ENCODE peak calls at places on chromosomes 11 and 22, in nine cellular contexts. Z is transverse colon, S is sigmoid colon, O is body of pancreas, C is PC-9, Q is tibial nerve, J is SJSA1, W is right lobe of liver, E is small intestine. F is an unnamed sample. For H3K4me1, the result is how much of the 10 kb centered on the place peaks cover.

GRCh38 chr22:19874307-19875060 is 19.8 kb upstream of the GNB1L start:
- DNase-seq in O (peak), W (no peak), J (no peak), Z (no peak), E (peak), C (no peak), Q (no peak), S (peak), F (no peak)

GRCh38 chr22:49259870-49260615 is 567.6 kb downstream of the BRD1 start:
- DNase-seq in Z (no peak), Q (no peak), E (no peak), S (no peak), J (peak), W (no peak), C (no peak), O (no peak), F (no peak)

GRCh38 chr11:64428685-64429084 is 69.7 kb downstream of the RPS6KA4 start:
- DNase-seq in Q (no peak), J (no peak), C (no peak), O (no peak), W (peak), S (no peak), E (no peak), Z (no peak), F (no peak)

GRCh38 chr11:129590030-129590752 is 214.5 kb downstream of the BARX2 start:
- DNase-seq in E (no peak), W (no peak), O (no peak), Q (no peak), Z (no peak), J (no peak), C (no peak), S (no peak), F (no peak)

GRCh38 chr11:39365809-39366436 is 2093.5 kb downstream of the LRRC4C start:
- DNase-seq in S (no peak), O (no peak), Q (no peak), J (no peak), C (peak), E (peak), Z (no peak), W (no peak), F (no peak)

GRCh38 chr11:105130189-105130813 is 9.3 kb downstream of the CARD18 start:
- DNase-seq in C (peak), S (no peak), J (no peak), W (no peak), Q (no peak), O (no peak), Z (no peak), E (no peak), F (no peak)

GRCh38 chr11:10387209-10388083 is 67.6 kb upstream of the AMPD3 start:
- DNase-seq in E (no peak), O (peak), Z (peak), S (peak), C (no peak), J (no peak), Q (peak), W (no peak), F (peak)

GRCh38 chr11:102580185-102580951 is 44.8 kb downstream of the MMP20 start:
- DNase-seq in O (no peak), Q (no peak), J (no peak), Z (no peak), E (no peak), S (no peak), C (no peak), W (no peak), F (no peak)

GRCh38 chr11:83836883-83837654 is 550.9 kb upstream of the CCDC90B start:
- DNase-seq in E (peak), W (peak), Q (peak), J (no peak), Z (peak), C (peak), S (peak), O (peak), F (no peak)

GRCh38 chr22:26679003-26679629 is 21.7 kb downstream of the MIAT start:
- DNase-seq in J (peak), O (peak), Z (peak), E (peak), W (peak), Q (peak), S (peak), C (peak), F (peak)

GRCh38 chr11:31810779-31811647 is at the start of gene PAX6:
- DNase-seq in C (peak), J (peak), O (peak), S (peak), W (no peak), E (peak), Q (no peak), Z (peak), F (no peak)

GRCh38 chr22:40739723-40740122 is 60.4 kb downstream of the MCHR1 start:
- DNase-seq in W (no peak), O (no peak), C (no peak), J (no peak), E (no peak), S (no peak), Q (no peak), Z (no peak), F (no peak)

GRCh38 chr11:106409201-106409600 is 331.7 kb downstream of the AASDHPPT start:
- DNase-seq in C (no peak), S (no peak), Z (no peak), O (no peak), Q (no peak), W (no peak), J (no peak), E (no peak), F (no peak)

GRCh38 chr11:131710511-131710910 is 340.1 kb downstream of the NTM start:
- DNase-seq in E (no peak), Z (no peak), W (no peak), O (no peak), S (no peak), C (no peak), J (no peak), Q (no peak), F (no peak)

GRCh38 chr11:84471501-84471900 is 1155.6 kb downstream of the DLG2 start:
- DNase-seq in J (no peak), Q (no peak), C (no peak), S (no peak), O (no peak), E (no peak), Z (no peak), W (no peak), F (no peak)

GRCh38 chr11:109853156-109853776 is 239.9 kb upstream of the ZC3H12C start:
- DNase-seq in E (peak), Q (no peak), S (no peak), O (no peak), J (no peak), C (peak), Z (no peak), W (no peak), F (no peak)

GRCh38 chr11:80587906-80588305 is 1147.1 kb upstream of the TENM4 start:
- DNase-seq in Z (no peak), J (no peak), E (no peak), W (no peak), O (no peak), S (no peak), Q (no peak), C (no peak), F (no peak)

GRCh38 chr11:111765984-111766833 is at the start of gene PPP2R1B:
- DNase-seq in S (peak), C (peak), J (peak), O (peak), Z (peak), W (peak), E (peak), Q (peak), F (peak)

GRCh38 chr22:45335854-45336492 is 26.2 kb downstream of the FAM118A start:
- DNase-seq in Q (no peak), W (no peak), C (no peak), S (no peak), O (no peak), J (no peak), Z (no peak), E (no peak), F (no peak)

GRCh38 chr11:17606206-17607082 is 59.4 kb downstream of the OTOG start:
- DNase-seq in J (no peak), C (no peak), O (no peak), Q (no peak), W (no peak), E (no peak), S (no peak), Z (no peak), F (no peak)

GRCh38 chr11:113587318-113587739 is 112.1 kb upstream of the DRD2 start:
- DNase-seq in Q (no peak), S (no peak), Z (no peak), J (peak), W (no peak), C (no peak), E (no peak), O (no peak), F (no peak)

GRCh38 chr11:76783901-76784813 is 1.0 kb downstream of the TSKU start:
- DNase-seq in W (peak), E (peak), O (peak), Q (no peak), S (peak), J (peak), C (peak), Z (peak), F (no peak)

GRCh38 chr11:76783294-76783900 is at the start of gene TSKU:
- DNase-seq in W (no peak), O (no peak), J (no peak), Z (no peak), S (no peak), Q (no peak), E (no peak), C (no peak), F (no peak)

GRCh38 chr11:76781046-76781801 is 1.9 kb upstream of the TSKU start:
- DNase-seq in O (no peak), S (no peak), Z (peak), J (no peak), Q (no peak), W (peak), E (peak), C (no peak), F (no peak)

GRCh38 chr11:76781861-76782500 is 1.2 kb upstream of the TSKU start:
- DNase-seq in S (no peak), C (no peak), Z (peak), Q (no peak), E (peak), J (no peak), W (peak), O (no peak), F (no peak)

DNA sequence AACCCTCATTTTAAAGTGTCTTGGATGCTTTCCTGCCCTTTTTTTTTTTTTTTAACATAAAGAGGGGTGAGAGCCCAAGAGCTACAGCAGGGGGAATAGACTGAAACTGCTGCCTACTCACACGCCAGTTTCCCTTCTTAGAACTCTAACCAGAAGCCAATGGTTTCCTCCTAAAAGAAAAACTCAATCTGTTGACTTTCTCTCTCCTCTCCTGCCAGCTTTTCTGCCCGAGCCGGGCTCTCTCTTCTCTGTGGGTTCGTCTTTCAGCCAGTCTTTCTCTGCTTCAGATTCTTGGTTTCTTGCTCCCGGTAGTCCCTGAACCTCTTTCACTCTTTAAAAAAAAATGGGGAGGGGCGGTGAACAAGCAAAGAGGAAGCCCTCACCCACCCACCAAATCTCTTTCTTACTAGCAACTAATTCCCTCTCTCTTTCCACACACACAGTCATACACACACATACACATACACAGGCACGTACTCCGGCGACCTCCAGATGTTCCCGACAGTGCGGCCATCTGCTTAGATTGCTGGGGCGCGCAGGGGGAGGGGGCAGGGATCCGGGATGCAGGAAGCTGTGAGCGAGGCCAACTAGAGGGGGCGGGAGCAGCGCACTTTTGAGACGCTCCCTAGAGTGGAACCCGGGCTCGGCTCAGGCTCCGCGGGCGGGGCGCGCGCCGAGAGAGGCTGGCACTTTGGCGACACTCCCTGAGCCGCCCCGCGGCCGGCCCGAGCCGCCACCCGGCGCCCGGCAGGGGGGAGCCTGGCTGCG is 446 bp upstream of the TSKU start:
- DNase-seq in W (peak), S (peak), E (peak), C (peak), J (peak), Z (peak), Q (peak), O (peak), F (peak)
- H3K4me3 ChIP-seq in W (peak), S (peak), E (peak), C (peak), J (peak), Z (peak), Q (peak), O (peak), F (peak)

DNA sequence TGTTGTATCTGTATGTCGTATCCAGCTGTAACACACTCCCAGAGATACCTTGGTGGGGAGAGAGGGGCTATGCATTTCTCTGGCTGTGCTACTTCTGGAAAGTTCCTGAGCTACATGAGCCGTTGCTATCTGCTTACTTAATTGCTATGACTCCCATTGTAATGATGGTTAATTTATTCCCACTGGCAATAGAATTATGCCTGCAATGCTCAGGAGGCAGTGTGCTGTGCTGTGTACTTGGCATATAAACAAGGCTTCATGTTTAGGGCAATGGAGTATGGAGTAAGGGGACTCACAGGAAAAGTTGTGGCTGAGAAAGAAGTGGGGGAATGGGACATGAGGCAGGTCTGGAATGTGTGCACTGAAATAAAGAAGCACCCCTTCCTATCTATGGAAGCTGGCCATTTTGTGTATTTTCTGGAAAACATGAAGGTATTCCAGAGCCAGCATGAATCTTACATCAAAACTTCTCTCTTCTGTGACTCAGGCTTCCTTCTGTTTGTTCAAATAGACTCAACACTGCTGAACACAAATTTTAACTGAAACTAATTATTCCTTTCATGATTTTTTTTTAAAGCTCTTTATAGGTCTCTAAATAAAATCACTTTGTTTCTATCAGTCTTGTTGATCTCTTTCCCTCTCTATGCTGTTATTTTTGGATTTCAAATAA is 40.6 kb downstream of the CD44 start:
- DNase-seq in S (no peak), Q (no peak), W (no peak), J (no peak), C (no peak), E (no peak), Z (no peak), O (no peak), F (no peak)
- H3K4me1 ChIP-seq in S (under half), Q (under half), W (under half), J (half or more), C (half or more), E (under half), Z (half or more), O (under half), F (under half)

DNA sequence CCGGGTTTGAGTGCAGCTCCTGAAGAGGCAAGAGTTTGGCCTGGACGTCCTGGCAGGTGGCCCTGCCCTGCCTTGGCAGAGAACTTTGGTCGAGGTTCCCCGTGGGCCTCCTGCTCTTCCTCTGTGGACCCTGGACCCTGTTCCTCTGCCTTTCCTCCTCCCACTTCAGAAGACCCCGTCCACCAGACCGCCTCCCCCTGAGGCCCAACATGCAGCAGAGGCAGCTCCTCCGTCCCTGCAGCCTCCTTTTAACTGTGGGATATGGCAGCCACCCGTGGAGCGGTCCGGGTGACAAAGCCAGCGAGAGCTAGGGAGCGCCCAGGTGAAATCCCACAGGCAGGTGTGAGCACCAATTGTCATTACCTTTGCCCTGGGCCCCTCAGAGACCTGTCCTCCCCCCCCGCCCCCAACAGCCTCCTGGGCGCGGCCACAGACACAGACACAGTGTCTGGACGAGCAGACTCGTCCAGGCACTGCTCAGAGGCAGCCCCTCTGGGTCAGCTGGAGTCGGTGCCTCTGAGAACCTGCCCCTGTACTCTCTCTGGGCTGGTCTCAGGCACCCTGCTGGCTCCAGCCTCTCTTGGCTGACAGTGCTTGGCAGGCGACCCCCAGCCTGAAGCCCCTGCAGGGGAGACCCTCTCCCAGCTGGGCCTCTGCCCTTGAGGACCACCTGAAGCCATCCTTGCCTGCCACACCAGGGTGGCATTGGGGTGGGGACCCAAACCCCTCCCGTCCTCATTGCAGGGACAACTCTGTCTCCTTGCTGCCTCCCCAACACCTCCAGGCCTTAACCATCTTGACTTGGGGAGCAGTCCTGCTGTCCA is 4.1 kb upstream of the PTDSS2 start:
- DNase-seq in Z (peak), Q (no peak), J (no peak), W (no peak), O (no peak), S (no peak), C (no peak), E (peak), F (peak)
- H3K27ac ChIP-seq in Z (peak), Q (peak), J (no peak), W (no peak), O (no peak), S (no peak), C (no peak), E (peak), F (peak)

GRCh38 chr22:42857845-42858481 is 890 bp upstream of the ARFGAP3 start:
- DNase-seq in Z (no peak), E (peak), C (no peak), Q (no peak), S (no peak), W (peak), O (peak), J (no peak), F (no peak)
- H3K4me3 ChIP-seq in Z (no peak), E (no peak), C (no peak), Q (peak), S (peak), W (peak), O (no peak), J (no peak), F (no peak)